ENCODE peak calls at places on chromosome 15, in four cellular contexts. T, F, Z and E are unnamed samples.
A peak's percentile ranks its signal among the peaks of the same experiment; 100 is the strongest.

GRCh38 chr15:50003786-50004334 is 115.2 kb downstream of the ATP8B4 start:
- DNase-seq in F (peak; percentile 30), T (peak; percentile 80), Z (peak; percentile 70), E (peak; percentile 20)

GRCh38 chr15:28921336-28921735 is 35.6 kb downstream of the APBA2 start:
- DNase-seq in T (no peak), Z (no peak), F (no peak), E (no peak)

GRCh38 chr15:65599677-65600076 is 11.3 kb downstream of the INTS14 start:
- DNase-seq in T (no peak), Z (no peak), F (no peak), E (no peak)

GRCh38 chr15:80480909-80481308 is 76.7 kb downstream of the ARNT2 start:
- DNase-seq in Z (no peak), F (no peak), T (no peak), E (no peak)

GRCh38 chr15:38536201-38536676 is 28.4 kb downstream of the RASGRP1 start:
- DNase-seq in T (no peak), F (no peak), Z (peak; percentile 31), E (no peak)

GRCh38 chr15:85582719-85583089 is 202.3 kb downstream of the AKAP13 start:
- DNase-seq in F (peak; percentile 35), T (no peak), Z (peak; percentile 53), E (no peak)

GRCh38 chr15:69096197-69096596 is 64.2 kb upstream of the GLCE start:
- DNase-seq in T (no peak), Z (no peak), F (no peak), E (no peak)

GRCh38 chr15:44075535-44075934 is 119.5 kb downstream of the FRMD5 start:
- DNase-seq in T (no peak), F (no peak), Z (no peak), E (no peak)

GRCh38 chr15:90001683-90002427 is 731 bp downstream of the ZNF710 start:
- DNase-seq in Z (peak; percentile 55), T (no peak), F (peak; percentile 43), E (peak; percentile 75)

GRCh38 chr15:85533949-85534543 is 153.6 kb downstream of the AKAP13 start:
- DNase-seq in Z (no peak), F (no peak), T (no peak), E (no peak)

GRCh38 chr15:99729920-99730319 is 3.3 kb downstream of the LYSMD4 start:
- DNase-seq in Z (peak; percentile 38), T (no peak), F (peak; percentile 59), E (no peak)

GRCh38 chr15:58495836-58496501 is 64.2 kb downstream of the LIPC start:
- DNase-seq in T (no peak), F (no peak), Z (no peak), E (no peak)

GRCh38 chr15:67803996-67804843 is 21.1 kb upstream of the SKOR1 start:
- DNase-seq in T (no peak), Z (no peak), F (no peak), E (peak; percentile 43)

GRCh38 chr15:74127954-74128784 is 2.2 kb upstream of the ISLR2 start:
- DNase-seq in T (no peak), F (no peak), Z (no peak), E (peak; percentile 86)

GRCh38 chr15:63038926-63039673 is 3.4 kb upstream of the TPM1 start:
- DNase-seq in Z (no peak), T (no peak), F (no peak), E (no peak)

GRCh38 chr15:98737122-98737521 is 88.8 kb downstream of the IGF1R start:
- DNase-seq in Z (no peak), F (no peak), T (no peak), E (no peak)

GRCh38 chr15:76286231-76286879 is 24.9 kb downstream of the ETFA start:
- DNase-seq in Z (no peak), F (no peak), T (no peak), E (no peak)

GRCh38 chr15:48177383-48177874 is 666 bp downstream of the MYEF2 start:
- DNase-seq in Z (no peak), F (no peak), T (no peak), E (no peak)

GRCh38 chr15:38129531-38130199 is 123.0 kb upstream of the SPRED1 start:
- DNase-seq in Z (peak; percentile 43), T (no peak), F (peak; percentile 84), E (peak; percentile 73)

GRCh38 chr15:68980786-68981185 is 33.7 kb upstream of the NOX5 start:
- DNase-seq in Z (no peak), F (no peak), T (no peak), E (no peak)

GRCh38 chr15:83602021-83602420 is 51.9 kb upstream of the ADAMTSL3 start:
- DNase-seq in Z (no peak), T (peak; percentile 12), F (no peak), E (no peak)

GRCh38 chr15:66702770-66703539 is 919 bp downstream of the SMAD6 start:
- DNase-seq in Z (peak; percentile 36), F (no peak), T (no peak), E (no peak)

GRCh38 chr15:31045606-31046005 is 54.2 kb upstream of the MTMR10 start:
- DNase-seq in F (no peak), T (no peak), Z (no peak), E (no peak)
- TF ChIP-seq POLR2AphosphoS5 in F (no peak), T (no peak), Z (no peak), E (no peak)

DNA sequence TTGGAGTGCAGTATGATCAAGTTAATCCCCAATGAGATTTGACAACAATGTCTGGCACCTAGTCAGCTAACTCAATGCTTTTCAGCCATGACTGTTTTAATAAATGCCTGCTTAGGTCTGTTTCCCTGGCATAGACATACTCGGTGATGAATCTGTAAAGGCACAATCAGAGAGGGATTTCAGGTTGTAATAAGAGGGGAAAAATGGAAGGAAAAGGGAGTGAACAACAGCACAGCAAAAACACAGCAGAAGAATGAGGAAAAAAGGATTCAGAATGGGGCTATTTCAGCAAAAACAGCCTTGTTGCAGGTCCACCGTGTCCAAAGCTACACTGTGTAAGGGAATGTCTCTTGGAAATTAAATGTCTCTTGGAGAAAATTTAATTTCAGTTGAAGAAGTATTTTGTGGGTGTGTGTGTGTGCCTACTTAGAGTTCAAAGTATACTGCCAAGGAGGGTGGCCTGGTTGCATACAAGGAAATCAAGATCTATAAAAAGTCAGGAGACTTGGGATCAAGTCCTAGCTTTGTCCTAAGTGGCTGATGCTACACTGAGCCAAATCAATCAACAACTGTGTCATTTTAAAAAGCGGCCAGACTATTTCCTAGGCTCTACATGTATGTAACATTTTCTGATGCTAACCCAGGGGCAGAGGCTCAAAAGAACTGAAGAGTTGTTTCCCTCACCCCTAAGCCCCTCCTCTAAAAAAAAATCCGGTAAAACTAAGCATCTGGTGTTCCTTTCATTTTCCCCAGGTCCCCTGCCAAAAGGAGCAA is 19.1 kb upstream of the CHD2 start:
- DNase-seq in T (no peak), Z (no peak), F (no peak), E (no peak)
- TF ChIP-seq POLR2AphosphoS5 in T (no peak), Z (no peak), F (no peak), E (no peak)

DNA sequence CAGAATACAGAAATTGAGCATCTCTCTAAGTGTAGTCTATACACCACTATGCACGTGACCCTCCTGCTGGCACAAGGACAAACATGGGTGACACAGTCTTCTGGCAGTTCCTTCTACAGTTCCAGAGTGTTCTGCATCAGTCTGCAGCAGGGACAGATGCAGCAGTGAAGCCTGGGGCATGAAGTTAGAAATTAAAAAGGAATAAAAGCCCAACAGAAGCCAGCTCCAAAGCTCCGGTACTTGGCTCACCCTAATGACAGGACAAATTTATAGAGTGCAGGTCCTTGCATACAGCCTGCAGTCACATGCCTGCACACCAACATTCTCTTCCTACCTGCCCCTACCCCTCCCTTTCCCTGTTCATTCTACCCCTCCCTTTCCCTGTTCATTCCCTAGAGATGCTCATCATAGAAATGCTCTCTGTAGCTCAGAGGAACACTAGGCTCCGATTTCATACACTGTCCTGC is 15.0 kb downstream of the UACA start:
- DNase-seq in F (peak; percentile 50), Z (peak; percentile 48), T (no peak), E (peak; percentile 54)
- TF ChIP-seq POLR2AphosphoS5 in F (no peak), Z (no peak), T (no peak), E (no peak)

DNA sequence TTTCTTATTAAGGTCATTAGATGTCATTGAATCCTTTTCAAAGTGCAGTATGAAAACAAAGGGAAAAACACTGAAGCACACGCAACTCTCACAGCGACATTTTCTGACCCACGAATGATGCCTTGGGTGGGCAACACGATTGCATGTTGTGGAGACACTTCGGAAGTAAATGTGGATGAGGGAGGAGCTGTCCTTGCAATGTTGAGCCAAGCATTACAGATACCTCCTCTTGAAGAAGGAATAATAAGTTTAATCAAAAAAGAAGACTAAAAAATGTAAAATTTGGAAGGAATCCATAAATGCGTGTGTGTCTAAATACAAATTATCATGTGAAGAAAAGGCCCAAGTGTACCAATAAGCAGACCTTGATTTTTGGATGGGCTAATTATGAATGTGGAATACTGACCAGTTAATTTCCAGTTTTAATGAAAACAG is 16.9 kb downstream of the THBS1 start:
- DNase-seq in Z (no peak), T (no peak), F (no peak), E (no peak)
- TF ChIP-seq POLR2AphosphoS5 in Z (peak; percentile 45), T (no peak), F (no peak), E (peak; percentile 97)

DNA sequence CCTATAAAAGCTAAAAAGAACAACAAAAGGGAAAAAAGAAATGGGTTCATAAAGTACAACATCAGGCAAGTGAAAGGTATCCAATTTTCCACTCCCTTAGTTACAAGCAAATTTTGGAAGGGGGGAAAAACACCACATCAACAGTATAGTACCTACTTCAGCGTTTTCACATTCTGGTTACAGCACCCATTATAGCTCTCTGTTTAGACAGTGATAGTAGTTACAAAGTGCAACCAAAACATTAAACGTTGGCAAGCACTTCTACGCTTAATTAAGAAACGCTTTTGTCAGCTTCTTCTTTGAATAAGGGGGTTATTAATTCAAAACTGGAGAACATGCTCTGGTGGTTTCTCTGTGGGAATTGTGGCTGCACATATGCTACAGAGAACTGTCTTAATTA is 180.2 kb downstream of the VPS13C start:
- DNase-seq in F (no peak), T (no peak), Z (no peak), E (no peak)
- TF ChIP-seq POLR2AphosphoS5 in F (no peak), T (no peak), Z (no peak), E (no peak)